ENCODE peak calls at places on chromosomes 16 and 17, in five cellular contexts. M is Kasumi-1; B is stimulated activated CD4-positive, alpha-beta T cell treated with anti-CD3 and anti-CD28 coated beads, Interleukin-4, amount 100 ng/mL, for 4 hours; U is T-helper 22 cell; W is NCI-H1092. I is an unnamed sample.

GRCh38 chr16:69610356-69610755 is 44.6 kb downstream of the NFAT5 start:
- DNase-seq in B (no peak), M (no peak), W (no peak), U (no peak), I (no peak)

GRCh38 chr17:8859029-8859803 is 8.3 kb downstream of the PIK3R6 start:
- DNase-seq in U (no peak), B (no peak), W (no peak), M (no peak), I (no peak)

GRCh38 chr17:27541326-27542023 is 85.2 kb downstream of the KSR1 start:
- DNase-seq in M (no peak), U (no peak), W (no peak), B (no peak), I (no peak)

GRCh38 chr16:11880047-11880446 is 28.7 kb upstream of the RSL1D1 start:
- DNase-seq in U (no peak), W (no peak), M (peak; percentile 4), B (no peak), I (no peak)

GRCh38 chr17:33112763-33113162 is 121.1 kb downstream of the SPACA3 start:
- DNase-seq in B (no peak), W (no peak), M (no peak), U (no peak), I (no peak)

GRCh38 chr17:79728169-79728907 is 2.4 kb upstream of the ENPP7 start:
- DNase-seq in W (peak; percentile 85), M (peak; percentile 93), U (peak; percentile 66), B (peak; percentile 81), I (peak; percentile 90)

GRCh38 chr17:34579979-34580684 is 750 bp downstream of the TMEM132E start:
- DNase-seq in U (no peak), W (no peak), B (no peak), M (no peak), I (no peak)

GRCh38 chr17:27506348-27507218 is 50.3 kb downstream of the KSR1 start:
- DNase-seq in B (no peak), M (no peak), U (no peak), W (no peak), I (peak; percentile 63)

GRCh38 chr17:72270530-72270929 is 149.7 kb downstream of the SOX9 start:
- DNase-seq in B (no peak), W (peak; percentile 52), U (no peak), M (no peak), I (no peak)

GRCh38 chr17:81176656-81177055 is 10.6 kb upstream of the AATK start:
- DNase-seq in U (no peak), B (no peak), W (no peak), M (no peak), I (no peak)

GRCh38 chr17:59538195-59538909 is 27.1 kb upstream of the DHX40 start:
- DNase-seq in B (no peak), U (no peak), W (no peak), M (no peak), I (no peak)

GRCh38 chr16:50279142-50279865 is 13.0 kb downstream of the ADCY7 start:
- DNase-seq in W (no peak), M (peak; percentile 59), U (no peak), B (no peak), I (no peak)

GRCh38 chr16:12531937-12532336 is 271.8 kb downstream of the CPPED1 start:
- DNase-seq in M (no peak), B (no peak), U (no peak), W (no peak), I (no peak)

GRCh38 chr17:72118588-72119279 is 2.1 kb upstream of the SOX9 start:
- DNase-seq in U (no peak), W (peak; percentile 39), B (no peak), M (peak; percentile 50), I (no peak)

GRCh38 chr17:15490634-15491261 is 23.3 kb upstream of the CDRT4 start:
- DNase-seq in M (peak; percentile 53), B (no peak), W (no peak), U (no peak), I (no peak)

GRCh38 chr16:53465606-53466290 is 31.5 kb downstream of the RBL2 start:
- DNase-seq in U (no peak), B (no peak), M (no peak), W (no peak), I (no peak)